ENCODE peak calls at places on chromosomes 7 and 10, in nine cellular contexts. X is A549, V is transverse colon, H is tibial nerve, T is HepG2, G is ovary, D is sigmoid colon, O is H1, A is stomach. W is an unnamed sample.

GRCh38 chr7:22663319-22663718 is 63.7 kb upstream of the IL6 start:
- DNase-seq in X (no peak), V (no peak), H (no peak), T (no peak), G (no peak), D (no peak), O (no peak), A (no peak), W (no peak)

GRCh38 chr7:41232086-41232485 is 470.8 kb downstream of the INHBA start:
- DNase-seq in X (no peak), V (no peak), H (no peak), T (no peak), G (no peak), D (no peak), O (no peak), A (no peak), W (no peak)

GRCh38 chr10:72243822-72244437 is 27.9 kb upstream of the ASCC1 start:
- DNase-seq in X (peak), V (peak), H (peak), T (no peak), G (peak), D (peak), O (no peak), A (peak), W (no peak)

GRCh38 chr7:129872054-129872453 is 80.7 kb downstream of the UBE2H start:
- DNase-seq in X (no peak), V (no peak), H (no peak), T (no peak), G (no peak), D (no peak), O (no peak), A (no peak), W (no peak)

GRCh38 chr10:119418401-119418800 is 124.1 kb downstream of the RGS10 start:
- DNase-seq in X (no peak), V (no peak), H (no peak), T (no peak), G (no peak), D (no peak), O (no peak), A (no peak), W (no peak)

GRCh38 chr10:26837139-26837538 is 23.6 kb downstream of the ABI1 start:
- DNase-seq in X (no peak), V (no peak), H (no peak), T (no peak), G (no peak), D (no peak), O (no peak), A (no peak), W (no peak)

GRCh38 chr7:43764807-43765491 is 6.5 kb downstream of the BLVRA start:
- DNase-seq in X (peak), V (no peak), H (no peak), T (peak), G (no peak), D (no peak), O (no peak), A (no peak), W (peak)

GRCh38 chr7:71251706-71252105 is 119.8 kb downstream of the GALNT17 start:
- DNase-seq in X (no peak), V (no peak), H (no peak), T (no peak), G (no peak), D (no peak), O (no peak), A (no peak), W (no peak)

GRCh38 chr7:36203081-36203775 is 50.2 kb downstream of the EEPD1 start:
- DNase-seq in X (no peak), V (no peak), H (no peak), T (no peak), G (no peak), D (peak), O (no peak), A (no peak), W (no peak)

GRCh38 chr10:55280696-55281095 is 479.7 kb upstream of the PCDH15 start:
- DNase-seq in X (no peak), V (no peak), H (no peak), T (no peak), G (no peak), D (no peak), O (no peak), A (no peak), W (no peak)

GRCh38 chr7:39749177-39749576 is 125.8 kb downstream of the RALA start:
- DNase-seq in X (no peak), V (no peak), H (no peak), T (no peak), G (no peak), D (no peak), O (no peak), A (no peak), W (no peak)

GRCh38 chr10:132329565-132330485 is 2.2 kb upstream of the LRRC27 start:
- DNase-seq in X (peak), V (no peak), H (no peak), T (no peak), G (no peak), D (peak), O (no peak), A (no peak), W (peak)

GRCh38 chr10:116669832-116670644 is 49.3 kb downstream of the PNLIPRP2 start:
- DNase-seq in X (no peak), V (peak), H (no peak), T (peak), G (peak), D (no peak), O (no peak), A (no peak), W (peak)

GRCh38 chr7:69814421-69814962 is 216.2 kb downstream of the AUTS2 start:
- DNase-seq in X (no peak), V (no peak), H (peak), T (no peak), G (no peak), D (peak), O (no peak), A (no peak), W (no peak)

GRCh38 chr10:124566981-124567835 is 105.6 kb downstream of the LHPP start:
- DNase-seq in X (no peak), V (no peak), H (no peak), T (no peak), G (no peak), D (peak), O (no peak), A (no peak), W (no peak)

DNA sequence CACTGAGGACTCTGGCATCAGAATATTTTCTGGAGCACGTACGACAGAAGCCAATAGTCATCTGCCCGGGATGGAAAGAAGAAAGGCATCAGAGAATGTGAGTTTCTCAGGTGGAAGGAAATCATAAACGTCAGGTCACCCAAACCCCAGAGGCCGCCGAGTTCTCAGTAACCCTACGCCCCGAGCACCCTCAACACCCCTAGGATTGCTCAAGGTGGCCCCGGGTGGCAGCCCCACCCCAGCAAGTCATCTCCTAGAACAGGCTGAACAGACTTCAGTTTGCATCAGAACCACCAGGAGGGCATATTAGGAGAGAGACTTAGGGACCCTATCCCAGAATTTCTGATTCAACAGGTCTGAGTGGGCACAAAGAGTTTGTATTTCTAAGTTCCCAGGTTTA is 117.6 kb downstream of the TNS3 start:
- DNase-seq in X (no peak), V (no peak), H (no peak), T (no peak), G (no peak), D (no peak), O (no peak), A (no peak), W (no peak)
- TF ChIP-seq EP300 in X (no peak), V (no peak), H (no peak), T (no peak), G (no peak), D (no peak), O (no peak), A (no peak), W (no peak)

DNA sequence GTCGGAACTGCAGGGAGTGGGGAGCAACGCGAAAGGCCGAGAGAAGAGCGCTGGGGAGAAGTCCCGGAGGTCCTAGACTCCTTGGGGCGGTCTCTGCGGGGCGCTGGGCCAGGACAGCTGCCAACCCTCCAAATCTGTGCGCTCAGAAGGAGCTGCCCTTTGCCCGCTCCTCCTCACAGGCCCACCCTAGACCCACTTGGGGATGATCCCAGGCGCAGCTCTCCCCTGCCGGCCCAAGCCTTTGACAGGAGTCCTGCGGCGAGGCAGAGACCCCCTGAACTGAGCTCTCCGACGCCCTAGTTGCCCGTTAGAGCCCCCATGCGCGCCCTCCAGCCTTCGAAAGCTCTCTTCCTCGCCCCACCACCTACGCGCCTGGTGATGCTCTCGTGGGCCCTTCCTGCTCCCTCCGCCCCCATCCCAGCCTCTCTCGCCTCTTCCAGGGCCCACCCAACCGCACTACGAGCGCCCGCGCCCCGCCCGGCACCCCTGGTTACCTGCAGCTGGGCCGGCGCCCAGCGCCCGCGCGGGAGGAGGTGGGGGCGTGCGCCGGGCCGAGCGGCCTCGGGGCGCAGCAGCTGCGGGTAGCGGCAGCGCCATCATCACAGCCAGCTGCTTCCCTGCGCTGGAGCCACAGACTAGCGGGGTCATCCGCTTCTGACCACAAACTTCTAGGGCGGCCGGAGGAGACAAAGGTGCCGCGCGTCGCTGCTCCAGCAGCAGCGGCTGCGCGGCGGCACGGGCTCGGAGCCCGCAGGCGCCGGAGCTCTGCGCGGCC is 353.4 kb downstream of the DNAJB6 start:
- DNase-seq in X (no peak), V (no peak), H (no peak), T (no peak), G (no peak), D (no peak), O (no peak), A (no peak), W (peak)
- TF ChIP-seq POLR2A in X (no peak), V (no peak), H (no peak), T (no peak), G (no peak), D (no peak), O (no peak), A (no peak), W (no peak)

DNA sequence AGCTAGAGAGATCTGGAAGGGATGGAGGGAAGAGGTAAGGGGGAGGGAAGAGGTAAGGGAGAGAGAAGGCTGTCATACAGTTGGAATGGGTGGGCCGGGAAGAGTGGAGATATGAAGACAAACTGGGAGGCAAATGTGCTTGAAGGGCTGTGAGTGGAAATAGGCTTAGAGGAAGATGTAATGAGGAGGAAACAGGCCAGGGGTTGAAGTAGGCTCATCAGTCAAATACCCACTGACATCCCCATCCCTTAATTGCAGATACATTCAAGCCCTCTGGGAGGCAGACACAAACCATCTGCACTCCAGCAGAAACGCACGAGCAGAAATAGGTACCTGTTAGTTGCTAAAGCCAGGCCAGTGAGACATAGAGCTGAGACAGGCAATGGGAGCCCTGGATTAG is 2.1 kb downstream of the SYNPO2L start:
- DNase-seq in X (peak), V (no peak), H (no peak), T (peak), G (no peak), D (no peak), O (no peak), A (no peak), W (no peak)
- TF ChIP-seq EP300 in X (no peak), V (no peak), H (no peak), T (no peak), G (no peak), D (no peak), O (no peak), A (no peak), W (no peak)

GRCh38 chr10:1736180-1736971 is 949 bp downstream of the ADARB2 start:
- DNase-seq in X (no peak), V (no peak), H (no peak), T (no peak), G (no peak), D (no peak), O (no peak), A (no peak), W (no peak)

GRCh38 chr10:1738950-1739349 is 1.6 kb upstream of the ADARB2 start:
- DNase-seq in X (no peak), V (no peak), H (no peak), T (no peak), G (no peak), D (no peak), O (no peak), A (no peak), W (no peak)

GRCh38 chr10:1735562-1735961 is 1.8 kb downstream of the ADARB2 start:
- DNase-seq in X (no peak), V (no peak), H (no peak), T (no peak), G (no peak), D (no peak), O (no peak), A (no peak), W (no peak)

GRCh38 chr10:1736972-1737221 is 428 bp downstream of the ADARB2 start:
- DNase-seq in X (no peak), V (no peak), H (no peak), T (no peak), G (no peak), D (no peak), O (no peak), A (no peak), W (no peak)

GRCh38 chr10:1737222-1738061 is at the start of gene ADARB2:
- DNase-seq in X (no peak), V (no peak), H (no peak), T (no peak), G (peak), D (no peak), O (peak), A (peak), W (peak)
- TF ChIP-seq POLR2A in X (no peak), V (no peak), H (peak), T (no peak), G (no peak), D (no peak), O (no peak), A (no peak), W (no peak)

GRCh38 chr7:152711444-152711944 is 35.6 kb upstream of the XRCC2 start:
- DNase-seq in X (no peak), V (no peak), H (no peak), T (no peak), G (no peak), D (no peak), O (no peak), A (no peak), W (no peak)
- TF ChIP-seq EP300 in X (no peak), V (no peak), H (no peak), T (no peak), G (no peak), D (no peak), O (no peak), A (no peak), W (no peak)

GRCh38 chr10:11754620-11755019 is 12.4 kb downstream of the ECHDC3 start:
- DNase-seq in X (no peak), V (no peak), H (no peak), T (no peak), G (no peak), D (no peak), O (no peak), A (no peak), W (no peak)

GRCh38 chr10:11748866-11749265 is 6.7 kb downstream of the ECHDC3 start:
- DNase-seq in X (no peak), V (no peak), H (no peak), T (no peak), G (no peak), D (no peak), O (no peak), A (no peak), W (no peak)

GRCh38 chr10:11746883-11747539 is 4.8 kb downstream of the ECHDC3 start:
- DNase-seq in X (no peak), V (no peak), H (no peak), T (no peak), G (no peak), D (no peak), O (no peak), A (peak), W (no peak)

GRCh38 chr10:11754180-11754579 is 12.0 kb downstream of the ECHDC3 start:
- DNase-seq in X (no peak), V (no peak), H (no peak), T (no peak), G (no peak), D (no peak), O (no peak), A (no peak), W (no peak)

DNA sequence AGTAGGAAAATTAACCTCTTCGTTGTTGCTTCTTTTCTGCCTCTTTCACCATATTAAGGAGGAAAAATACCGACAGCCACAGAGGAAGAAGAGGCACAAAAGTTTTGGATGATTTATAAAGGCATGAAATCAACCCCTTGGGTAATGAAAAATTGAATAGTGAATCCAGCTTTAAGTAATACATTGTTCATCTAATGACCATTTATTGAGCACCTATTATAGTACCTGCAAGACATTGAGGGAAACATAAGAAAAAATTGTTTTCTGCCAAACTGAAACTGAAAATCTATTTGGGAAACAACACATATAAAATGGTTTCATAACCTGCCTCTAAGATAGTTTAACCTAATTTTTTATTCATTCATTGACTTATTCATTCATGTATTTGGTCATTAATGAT is 8.2 kb downstream of the ECHDC3 start:
- DNase-seq in X (no peak), V (no peak), H (no peak), T (no peak), G (no peak), D (no peak), O (no peak), A (no peak), W (no peak)
- TF ChIP-seq POLR2A in X (no peak), V (no peak), H (no peak), T (no peak), G (no peak), D (no peak), O (no peak), A (no peak), W (no peak)

GRCh38 chr7:3461923-3462322 is 160.9 kb downstream of the SDK1 start:
- DNase-seq in X (no peak), V (no peak), H (no peak), T (no peak), G (no peak), D (no peak), O (no peak), A (no peak), W (no peak)
- TF ChIP-seq EP300 in X (no peak), V (no peak), H (no peak), T (no peak), G (no peak), D (no peak), O (no peak), A (no peak), W (no peak)

DNA sequence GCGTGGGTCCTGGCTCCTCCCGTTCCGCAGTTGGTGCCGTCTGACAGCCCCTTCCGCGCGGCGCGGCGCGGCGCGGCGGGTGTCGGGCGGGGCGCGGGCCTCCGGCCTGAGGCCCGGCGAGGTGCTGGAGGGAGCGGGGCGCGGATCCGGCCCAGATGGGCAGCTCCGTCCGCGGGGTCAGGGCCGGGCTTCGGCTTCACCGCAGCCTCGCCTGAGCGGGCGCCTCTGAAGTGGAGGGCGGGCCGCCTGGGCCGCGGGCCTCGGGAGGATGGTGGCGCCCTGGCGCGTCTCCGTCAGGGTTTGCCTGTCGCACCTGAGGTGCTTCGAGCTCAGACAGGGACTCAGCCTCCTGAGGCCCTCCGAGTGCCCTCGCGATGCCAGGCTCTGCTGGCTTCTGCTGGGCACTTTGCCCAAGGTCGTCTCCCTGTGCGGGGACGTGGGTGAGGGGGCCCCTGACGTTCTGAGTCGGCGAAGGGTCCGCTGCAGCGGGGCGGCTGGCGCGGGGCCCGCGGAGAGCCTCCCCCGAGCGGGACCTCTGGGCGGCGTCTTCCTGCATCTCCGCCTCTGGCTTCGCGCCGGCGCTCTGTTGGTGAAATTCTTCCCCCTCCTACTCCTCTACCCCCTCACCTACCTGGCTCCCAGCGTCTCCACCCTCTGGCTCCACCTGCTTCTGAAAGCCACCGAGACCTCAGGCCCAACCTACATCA is 471 bp downstream of the ADCK2 start:
- DNase-seq in X (peak), V (peak), H (no peak), T (no peak), G (peak), D (peak), O (no peak), A (peak), W (peak)
- TF ChIP-seq POLR2A in X (no peak), V (peak), H (no peak), T (no peak), G (no peak), D (no peak), O (no peak), A (no peak), W (peak)

W was measured in upper lobe of left lung.